ENCODE peak calls at places on chromosomes 16 and 17, in six cellular contexts. K is GM12892, R is prostate gland, D is breast epithelium, A is HCT116, U is sigmoid colon. C is an unnamed sample.

GRCh38 chr16:67917852-67918236 is 13.8 kb downstream of the CTRL start:
- DNase-seq in U (no peak), D (no peak), R (no peak), A (peak; percentile 45), K (no peak), C (no peak)

GRCh38 chr17:82889496-82890338 is 49.9 kb upstream of the ZNF750 start:
- DNase-seq in D (peak; percentile 95), K (no peak), U (no peak), A (peak; percentile 16), R (peak; percentile 93), C (no peak)

GRCh38 chr16:51540259-51540658 is 389.2 kb upstream of the SALL1 start:
- DNase-seq in D (no peak), U (no peak), A (no peak), R (no peak), K (no peak), C (no peak)

GRCh38 chr17:63474914-63475460 is 1.9 kb upstream of the ACE start:
- DNase-seq in A (no peak), U (no peak), K (no peak), D (no peak), R (no peak), C (no peak)

GRCh38 chr17:36486204-36487194 is at the start of gene ZNHIT3:
- DNase-seq in U (peak; percentile 95), K (peak; percentile 89), D (peak; percentile 91), R (peak; percentile 92), A (peak; percentile 86), C (peak; percentile 90)

GRCh38 chr17:29178750-29179231 is 1.4 kb downstream of the MYO18A start:
- DNase-seq in D (no peak), R (no peak), K (no peak), A (no peak), U (no peak), C (no peak)

GRCh38 chr16:2364638-2365210 is 24.2 kb upstream of the ABCA3 start:
- DNase-seq in U (no peak), A (no peak), D (no peak), K (no peak), R (no peak), C (no peak)

GRCh38 chr16:73616186-73616585 is 568.3 kb upstream of the ZFHX3 start:
- DNase-seq in A (peak; percentile 33), R (no peak), U (no peak), D (no peak), K (no peak), C (no peak)

GRCh38 chr17:1188812-1189211 is 9.0 kb upstream of the ABR start:
- DNase-seq in K (no peak), A (no peak), U (peak; percentile 98), R (peak; percentile 87), D (peak; percentile 93), C (no peak)

GRCh38 chr17:752620-753219 is 656 bp upstream of the GEMIN4 start:
- DNase-seq in U (peak; percentile 92), D (peak; percentile 68), K (peak; percentile 31), R (peak; percentile 64), A (no peak), C (peak; percentile 70)

GRCh38 chr17:47831934-47832327 is 461 bp downstream of the LRRC46 start:
- DNase-seq in A (no peak), U (no peak), K (no peak), D (no peak), R (no peak), C (no peak)

GRCh38 chr17:20927586-20927985 is 115.2 kb downstream of the USP22 start:
- DNase-seq in U (no peak), A (no peak), K (no peak), D (no peak), R (no peak), C (no peak)

GRCh38 chr16:4660454-4661007 is 32.8 kb upstream of the NUDT16L1 start:
- DNase-seq in A (no peak), R (no peak), D (peak; percentile 48), U (no peak), K (peak; percentile 58), C (no peak)

GRCh38 chr16:85555549-85556455 is 57.3 kb upstream of the GSE1 start:
- DNase-seq in K (no peak), D (no peak), A (no peak), R (no peak), U (no peak), C (no peak)

GRCh38 chr16:49811630-49812334 is 44.1 kb downstream of the ZNF423 start:
- DNase-seq in A (no peak), R (no peak), D (no peak), U (no peak), K (no peak), C (no peak)

GRCh38 chr17:74198694-74199093 is 4.8 kb upstream of the RPL38 start:
- DNase-seq in D (no peak), K (no peak), A (no peak), R (no peak), U (no peak), C (no peak)

GRCh38 chr17:16652847-16653366 is 743 bp downstream of the ZNF624 start:
- DNase-seq in D (no peak), K (no peak), A (peak; percentile 6), R (no peak), U (no peak), C (no peak)

GRCh38 chr17:7260601-7261376 is 1.5 kb downstream of the CLDN7 start:
- DNase-seq in D (peak; percentile 60), A (no peak), K (no peak), R (peak; percentile 64), U (no peak), C (peak; percentile 79)
- TF ChIP-seq POLR2A in D (no peak), A (no peak), K (peak; percentile 34), R (peak; percentile 64), U (no peak), C (no peak)

GRCh38 chr16:81711609-81712329 is 67.3 kb upstream of the PLCG2 start:
- DNase-seq in U (peak; percentile 81), A (peak; percentile 86), D (peak; percentile 65), K (no peak), R (no peak), C (no peak)
- TF ChIP-seq POLR2AphosphoS5 in U (peak; percentile 56), A (peak; percentile 69), D (peak; percentile 78), K (no peak), R (peak; percentile 54), C (no peak)

DNA sequence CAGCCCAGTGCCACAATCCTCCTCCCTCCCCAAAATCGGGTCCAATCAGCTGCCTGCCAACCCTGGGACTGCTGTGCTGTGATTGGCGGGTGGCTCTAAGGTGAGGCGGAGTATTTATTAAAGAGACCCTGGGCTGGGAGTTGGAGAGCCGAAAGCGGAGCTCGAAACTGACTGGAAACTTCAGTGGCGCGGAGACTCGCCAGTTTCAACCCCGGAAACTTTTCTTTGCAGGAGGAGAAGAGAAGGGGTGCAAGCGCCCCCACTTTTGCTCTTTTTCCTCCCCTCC is at the start of gene SOX9:
- DNase-seq in R (peak; percentile 97), K (peak; percentile 76), A (peak; percentile 95), D (peak; percentile 97), U (peak; percentile 86), C (peak; percentile 76)
- TF ChIP-seq POLR2A in R (peak; percentile 91), K (peak; percentile 87), A (peak; percentile 97), D (peak; percentile 94), U (peak; percentile 89), C (peak; percentile 81)

DNA sequence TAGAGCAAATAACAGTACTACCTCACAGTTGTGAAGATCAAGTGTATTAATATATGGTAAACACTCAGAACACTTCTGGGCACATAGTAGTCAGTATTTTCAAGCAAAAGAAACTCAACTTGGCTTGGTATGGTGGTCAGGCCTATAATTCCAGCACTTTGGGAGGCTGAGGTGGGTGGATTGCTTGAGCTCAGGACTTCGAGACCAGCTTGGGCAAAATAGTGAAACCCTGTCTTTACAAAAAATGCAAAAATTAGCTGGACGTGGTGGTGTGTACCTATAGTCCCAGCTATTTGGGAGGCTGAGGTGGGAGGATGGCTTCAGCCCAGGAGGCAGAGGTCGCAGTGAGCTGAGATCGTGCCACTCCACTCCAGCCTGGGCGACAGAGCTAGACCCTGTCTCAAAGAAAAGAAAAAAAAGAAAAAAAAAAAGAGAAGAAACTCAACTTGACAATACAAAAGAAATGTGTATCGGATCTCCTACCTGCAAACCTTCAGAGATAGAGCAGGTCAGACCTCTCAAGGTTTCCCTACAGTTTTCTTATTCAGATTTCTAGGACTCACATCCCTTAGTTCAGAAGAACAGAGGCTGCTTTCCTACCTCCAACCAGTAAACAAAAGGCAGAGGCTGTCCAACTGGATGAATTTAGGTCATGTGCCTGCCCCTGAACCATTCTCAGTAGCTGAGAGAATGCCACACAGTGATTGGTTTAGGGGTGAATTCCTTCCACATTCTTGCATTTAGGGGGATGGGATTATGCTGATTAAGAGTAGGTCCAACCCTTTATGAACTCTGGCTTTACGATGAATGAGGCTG is 1.7 kb upstream of the KPNA2 start:
- DNase-seq in R (no peak), A (peak; percentile 65), D (no peak), K (no peak), U (no peak), C (no peak)
- TF ChIP-seq POLR2AphosphoS5 in R (no peak), A (no peak), D (no peak), K (no peak), U (no peak), C (no peak)

DNA sequence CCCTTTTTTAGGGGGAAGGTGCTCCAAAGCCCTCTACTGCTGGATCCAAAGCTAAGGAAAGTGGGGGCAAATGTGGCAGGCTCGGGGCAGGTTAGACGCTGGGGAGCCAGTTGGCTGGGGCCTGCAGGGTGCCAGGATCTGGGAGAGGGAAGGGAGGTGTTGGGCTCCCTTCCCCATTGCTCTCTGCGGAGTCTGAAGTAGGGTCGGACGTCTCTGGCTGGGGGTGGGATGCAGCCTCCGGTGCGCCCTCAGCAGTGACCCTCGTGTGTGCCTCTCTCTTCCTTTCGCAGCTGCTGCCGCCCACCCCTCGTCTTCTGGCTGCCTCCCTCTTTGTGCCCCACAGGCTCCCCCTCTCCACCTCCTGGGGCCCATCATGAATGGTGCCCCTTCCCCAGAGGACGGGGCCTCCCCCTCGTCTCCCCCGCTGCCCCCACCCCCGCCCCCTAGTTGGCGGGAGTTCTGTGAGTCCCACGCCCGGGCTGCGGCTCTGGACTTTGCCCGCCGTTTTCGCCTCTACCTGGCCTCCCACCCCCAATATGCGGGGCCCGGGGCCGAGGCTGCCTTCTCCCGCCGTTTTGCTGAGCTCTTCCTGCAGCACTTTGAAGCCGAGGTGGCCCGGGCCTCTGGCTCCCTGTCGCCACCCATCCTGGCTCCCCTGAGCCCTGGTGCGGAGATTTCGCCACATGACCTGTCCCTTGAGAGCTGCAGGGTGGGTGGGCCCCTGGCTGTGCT is 2.2 kb downstream of the SH2B1 start:
- DNase-seq in A (no peak), K (no peak), R (no peak), D (no peak), U (no peak), C (no peak)
- TF ChIP-seq POLR2A in A (no peak), K (no peak), R (no peak), D (no peak), U (no peak), C (no peak)

GRCh38 chr17:75589017-75589918 is 1.7 kb downstream of the MYO15B start:
- DNase-seq in A (peak; percentile 71), D (peak; percentile 88), U (peak; percentile 95), K (peak; percentile 99), R (peak; percentile 96), C (peak; percentile 100)
- TF ChIP-seq POLR2AphosphoS5 in A (peak; percentile 38), D (no peak), U (peak; percentile 72), K (no peak), R (no peak), C (no peak)

C was measured in GM12891.